ENCODE peak calls at places on chromosome 4, in four cellular contexts. R is right lobe of liver, P is fibroblast of the aortic adventitia, U is neural progenitor cell. Z is an unnamed sample.

GRCh38 chr4:10809905-10810304 is 125.3 kb upstream of the CLNK start:
- DNase-seq in R (no peak), P (no peak), U (no peak), Z (no peak)

GRCh38 chr4:160136021-160136420 is 1033.1 kb downstream of the RAPGEF2 start:
- DNase-seq in R (no peak), P (no peak), U (no peak), Z (no peak)

GRCh38 chr4:72468904-72469502 is 100.0 kb downstream of the ADAMTS3 start:
- DNase-seq in R (no peak), P (peak), U (peak), Z (peak)

GRCh38 chr4:146095091-146095690 is 80.3 kb upstream of the LSM6 start:
- DNase-seq in R (no peak), P (peak), U (peak), Z (peak)

GRCh38 chr4:156686120-156686519 is 285.5 kb downstream of the PDGFC start:
- DNase-seq in R (no peak), P (peak), U (no peak), Z (peak)

GRCh38 chr4:120749445-120750151 is 172.9 kb downstream of the PRDM5 start:
- DNase-seq in R (no peak), P (no peak), U (no peak), Z (no peak)

GRCh38 chr4:54614094-54614493 is 43.7 kb upstream of the KIT start:
- DNase-seq in R (no peak), P (no peak), U (no peak), Z (no peak)

GRCh38 chr4:10086506-10087120 is 30.0 kb downstream of the WDR1 start:
- DNase-seq in R (peak), P (no peak), U (no peak), Z (no peak)

GRCh38 chr4:36215627-36216026 is 28.7 kb downstream of the ARAP2 start:
- DNase-seq in R (no peak), P (no peak), U (no peak), Z (no peak)

GRCh38 chr4:6633091-6633906 is 7.2 kb upstream of the MRFAP1 start:
- DNase-seq in R (no peak), P (peak), U (peak), Z (peak)

GRCh38 chr4:1783011-1783410 is 10.1 kb upstream of the FGFR3 start:
- DNase-seq in R (no peak), P (no peak), U (no peak), Z (no peak)

GRCh38 chr4:111454961-111455360 is 690.3 kb upstream of the FAM241A start:
- DNase-seq in R (no peak), P (no peak), U (no peak), Z (no peak)

GRCh38 chr4:73870260-73870659 is 1.1 kb downstream of the CXCL1 start:
- DNase-seq in R (no peak), P (peak), U (no peak), Z (peak)

GRCh38 chr4:111283066-111283677 is 660.3 kb upstream of the PITX2 start:
- DNase-seq in R (peak), P (peak), U (peak), Z (peak)

GRCh38 chr4:161937596-161937995 is 226.2 kb downstream of the FSTL5 start:
- DNase-seq in R (no peak), P (no peak), U (no peak), Z (no peak)

GRCh38 chr4:104408893-104409292 is 85.8 kb downstream of the CXXC4 start:
- DNase-seq in R (no peak), P (no peak), U (no peak), Z (no peak)

GRCh38 chr4:57044996-57045395 is 65.2 kb downstream of the IGFBP7 start:
- DNase-seq in R (no peak), P (peak), U (no peak), Z (peak)

GRCh38 chr4:170025523-170026252 is 507 bp downstream of the MFAP3L start:
- DNase-seq in R (peak), P (peak), U (peak), Z (no peak)

GRCh38 chr4:87092389-87093141 is 127.9 kb downstream of the KLHL8 start:
- DNase-seq in R (peak), P (peak), U (no peak), Z (peak)

GRCh38 chr4:147678796-147679549 is 5.0 kb downstream of the PRMT9 start:
- DNase-seq in R (no peak), P (peak), U (no peak), Z (no peak)

GRCh38 chr4:171629737-171630136 is 183.5 kb upstream of the GALNTL6 start:
- DNase-seq in R (no peak), P (no peak), U (peak), Z (no peak)

GRCh38 chr4:159526172-159526571 is 423.3 kb downstream of the RAPGEF2 start:
- DNase-seq in R (no peak), P (no peak), U (no peak), Z (no peak)

GRCh38 chr4:138138774-138139173 is 103.4 kb downstream of the SLC7A11 start:
- DNase-seq in R (no peak), P (no peak), U (no peak), Z (no peak)

GRCh38 chr4:189200346-189200745 is 740.3 kb upstream of the FRG1 start:
- DNase-seq in R (no peak), P (no peak), U (no peak), Z (no peak)

GRCh38 chr4:55442541-55442940 is 46.8 kb downstream of the TMEM165 start:
- DNase-seq in R (no peak), P (no peak), U (no peak), Z (no peak)

GRCh38 chr4:7124643-7125442 is 57.0 kb upstream of the GRPEL1 start:
- DNase-seq in R (peak), P (peak), U (no peak), Z (peak)

GRCh38 chr4:67934628-67935027 is 28.7 kb downstream of the TMPRSS11A start:
- DNase-seq in R (no peak), P (no peak), U (peak), Z (no peak)

GRCh38 chr4:16265820-16266219 is 39.5 kb upstream of the TAPT1 start:
- DNase-seq in R (no peak), P (no peak), U (no peak), Z (no peak)

GRCh38 chr4:180923476-180923875 is 1319.7 kb upstream of the TENM3 start:
- DNase-seq in R (no peak), P (peak), U (no peak), Z (no peak)

GRCh38 chr4:128812360-128812958 is 3.0 kb downstream of the JADE1 start:
- DNase-seq in R (peak), P (peak), U (peak), Z (peak)

GRCh38 chr4:184612089-184612488 is 37.2 kb downstream of the CASP3 start:
- DNase-seq in R (no peak), P (no peak), U (no peak), Z (no peak)

GRCh38 chr4:37008199-37008598 is 236.3 kb upstream of the NWD2 start:
- DNase-seq in R (no peak), P (no peak), U (no peak), Z (peak)

GRCh38 chr4:6349896-6350295 is 80.2 kb downstream of the WFS1 start:
- DNase-seq in R (no peak), P (peak), U (no peak), Z (no peak)

GRCh38 chr4:146247356-146247755 is 33.0 kb downstream of the REELD1 start:
- DNase-seq in R (no peak), P (no peak), U (no peak), Z (no peak)

GRCh38 chr4:189001971-189002450 is 862.8 kb downstream of the TRIML1 start:
- DNase-seq in R (no peak), P (no peak), U (no peak), Z (no peak)

GRCh38 chr4:147831452-147832192 is 99.7 kb downstream of the ARHGAP10 start:
- DNase-seq in R (no peak), P (peak), U (no peak), Z (peak)

GRCh38 chr4:74715731-74716435 is 78.4 kb downstream of the BTC start:
- DNase-seq in R (no peak), P (no peak), U (no peak), Z (no peak)

GRCh38 chr4:40301592-40301991 is 33.5 kb upstream of the CHRNA9 start:
- DNase-seq in R (no peak), P (no peak), U (no peak), Z (no peak)

DNA sequence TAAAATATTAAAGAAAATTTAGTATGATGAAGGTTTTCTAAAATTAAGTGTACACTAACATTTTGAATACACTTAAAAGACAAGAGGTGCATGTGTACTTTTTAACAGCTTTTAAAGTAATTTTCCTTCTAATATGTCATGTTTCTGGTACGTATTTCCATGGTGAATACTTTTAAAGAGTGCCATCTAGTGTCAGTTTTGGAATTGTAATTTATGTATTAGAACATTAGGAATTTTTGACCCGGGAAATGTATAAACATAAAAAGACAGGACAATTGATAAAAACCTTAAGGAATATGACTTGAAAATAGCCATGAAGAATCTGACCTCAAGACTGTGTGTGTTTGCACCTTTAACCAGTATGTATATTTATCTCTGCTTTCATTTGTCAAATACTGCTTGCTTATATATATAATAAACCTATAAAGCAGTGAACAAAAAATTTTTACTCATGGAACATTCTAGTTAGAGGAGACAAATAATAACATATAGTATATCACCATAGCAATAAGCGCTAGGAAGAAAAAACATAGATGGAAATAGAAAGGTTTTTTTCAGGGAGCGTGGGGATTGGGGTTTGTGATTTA is 7.2 kb downstream of the GSTCD start:
- DNase-seq in R (no peak), P (peak), U (peak), Z (peak)
- TF ChIP-seq CTCF in R (peak), P (peak), U (peak), Z (peak)

GRCh38 chr4:99022566-99022965 is 27.0 kb downstream of the METAP1 start:
- DNase-seq in R (no peak), P (no peak), U (no peak), Z (no peak)
- H3K4me3 ChIP-seq in R (no peak), P (peak), U (no peak), Z (peak)

GRCh38 chr4:174437756-174438155 is 84.5 kb downstream of the HPGD start:
- DNase-seq in R (no peak), P (no peak), U (no peak), Z (no peak)

GRCh38 chr4:174437324-174437723 is 85.0 kb downstream of the HPGD start:
- DNase-seq in R (no peak), P (peak), U (no peak), Z (peak)

GRCh38 chr4:174438711-174439110 is 83.6 kb downstream of the HPGD start:
- DNase-seq in R (no peak), P (no peak), U (no peak), Z (no peak)

GRCh38 chr4:174434455-174434854 is 87.8 kb downstream of the HPGD start:
- DNase-seq in R (no peak), P (no peak), U (no peak), Z (no peak)

GRCh38 chr4:174435981-174436776 is 86.1 kb downstream of the HPGD start:
- DNase-seq in R (no peak), P (no peak), U (no peak), Z (no peak)
- TF ChIP-seq CTCF in R (no peak), P (no peak), U (no peak), Z (no peak)

GRCh38 chr4:102817021-102817605 is 10.2 kb downstream of the UBE2D3 start:
- DNase-seq in R (no peak), P (no peak), U (no peak), Z (no peak)

GRCh38 chr4:102815981-102816380 is 11.4 kb downstream of the UBE2D3 start:
- DNase-seq in R (no peak), P (peak), U (no peak), Z (peak)

GRCh38 chr4:102823464-102823863 is 3.9 kb downstream of the UBE2D3 start:
- DNase-seq in R (no peak), P (no peak), U (no peak), Z (no peak)

GRCh38 chr4:102817613-102818268 is 9.6 kb downstream of the UBE2D3 start:
- DNase-seq in R (no peak), P (no peak), U (no peak), Z (no peak)

GRCh38 chr4:102819588-102820365 is 7.6 kb downstream of the UBE2D3 start:
- DNase-seq in R (no peak), P (no peak), U (no peak), Z (no peak)
- H3K4me3 ChIP-seq in R (no peak), P (no peak), U (no peak), Z (no peak)

GRCh38 chr4:95080969-95081368 is 323.2 kb downstream of the BMPR1B start:
- DNase-seq in R (no peak), P (no peak), U (no peak), Z (no peak)
- TF ChIP-seq CTCF in R (no peak), P (no peak), U (no peak), Z (no peak)

GRCh38 chr4:186188107-186188506 is 3.3 kb upstream of the CYP4V2 start:
- DNase-seq in R (no peak), P (no peak), U (no peak), Z (no peak)

GRCh38 chr4:186189656-186190055 is 1.7 kb upstream of the CYP4V2 start:
- DNase-seq in R (no peak), P (no peak), U (no peak), Z (no peak)

GRCh38 chr4:186192068-186192751 is 843 bp downstream of the CYP4V2 start:
- DNase-seq in R (peak), P (peak), U (peak), Z (peak)

GRCh38 chr4:186191266-186192067 is at the start of gene CYP4V2:
- DNase-seq in R (peak), P (peak), U (peak), Z (peak)

GRCh38 chr4:186190456-186191265 is 706 bp upstream of the CYP4V2 start:
- DNase-seq in R (peak), P (peak), U (peak), Z (peak)
- H3K4me3 ChIP-seq in R (peak), P (peak), U (peak), Z (peak)

GRCh38 chr4:25563071-25563564 is 92.5 kb upstream of the SLC34A2 start:
- DNase-seq in R (no peak), P (no peak), U (peak), Z (no peak)

GRCh38 chr4:25568788-25569231 is 86.8 kb upstream of the SLC34A2 start:
- DNase-seq in R (no peak), P (no peak), U (no peak), Z (no peak)

GRCh38 chr4:25560605-25561004 is 95.0 kb upstream of the SLC34A2 start:
- DNase-seq in R (no peak), P (no peak), U (no peak), Z (no peak)

GRCh38 chr4:25567253-25567652 is 88.4 kb upstream of the SLC34A2 start:
- DNase-seq in R (no peak), P (no peak), U (no peak), Z (no peak)

DNA sequence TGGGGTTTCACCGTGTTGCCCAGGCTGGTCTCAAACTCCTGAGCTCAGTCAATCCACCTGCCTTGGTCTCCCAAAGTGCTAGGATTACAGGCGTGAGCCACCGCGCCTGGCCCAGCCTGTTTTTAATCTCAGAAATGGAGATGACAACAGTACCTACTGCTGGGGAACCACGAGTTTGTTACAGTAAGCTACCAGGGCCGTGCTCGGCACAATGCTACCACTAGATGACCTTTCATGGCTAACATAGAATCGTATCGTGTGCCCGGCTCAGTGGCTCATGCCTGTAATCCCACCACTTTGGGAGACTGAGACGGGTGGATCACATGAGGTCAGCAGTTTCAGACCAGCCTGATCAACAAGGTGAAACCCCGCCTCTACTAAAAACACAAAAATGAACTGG is 90.8 kb upstream of the SLC34A2 start:
- DNase-seq in R (no peak), P (no peak), U (no peak), Z (no peak)
- TF ChIP-seq CTCF in R (no peak), P (no peak), U (no peak), Z (no peak)

DNA sequence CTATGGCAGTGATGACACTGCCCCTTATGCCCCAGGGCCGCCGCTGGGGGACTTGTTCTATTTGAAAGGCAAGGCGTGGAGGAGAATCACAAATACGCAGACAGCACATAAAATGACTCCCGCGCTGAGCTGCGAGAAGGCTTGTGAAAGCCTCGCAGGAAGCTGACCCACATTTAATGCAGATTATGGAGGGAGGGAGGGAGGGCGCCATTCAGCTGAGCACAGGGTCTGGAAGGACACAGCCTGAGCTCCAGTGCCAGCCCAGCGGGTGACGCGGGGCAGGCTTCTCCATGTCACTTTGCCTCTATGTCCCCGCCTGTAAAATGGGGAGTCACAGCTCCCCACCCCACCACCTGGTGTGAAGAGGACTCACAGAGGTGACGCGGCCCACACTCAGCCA is 14.3 kb downstream of the ABLIM2 start:
- DNase-seq in R (no peak), P (no peak), U (peak), Z (no peak)
- H3K4me3 ChIP-seq in R (no peak), P (no peak), U (no peak), Z (no peak)

Z was measured in cardiac fibroblast.